ENCODE peak calls at places on chromosomes 12 and 14, in four cellular contexts. Z is A549, T is sigmoid colon, G is K562. E is an unnamed sample.

GRCh38 chr14:56278383-56278782 is 160.2 kb downstream of the PELI2 start:
- DNase-seq in G (no peak), Z (no peak), T (no peak), E (no peak)

GRCh38 chr12:46402861-46403731 is 30.5 kb upstream of the SLC38A2 start:
- DNase-seq in G (no peak), T (no peak), Z (no peak), E (no peak)

GRCh38 chr14:105974902-105975301 is 448.5 kb downstream of the TMEM121 start:
- DNase-seq in G (peak), T (no peak), Z (no peak), E (no peak)

GRCh38 chr14:68785817-68786490 is 6.9 kb downstream of the ZFP36L1 start:
- DNase-seq in T (peak), Z (peak), G (peak), E (peak)

GRCh38 chr14:69318241-69318640 is 58.3 kb downstream of the GALNT16 start:
- DNase-seq in G (no peak), Z (no peak), T (no peak), E (no peak)

GRCh38 chr12:124720019-124720686 is 143.5 kb downstream of the SCARB1 start:
- DNase-seq in G (no peak), Z (peak), T (no peak), E (no peak)

GRCh38 chr12:57280234-57281062 is 29.5 kb upstream of the STAC3 start:
- DNase-seq in Z (peak), T (peak), G (peak), E (no peak)

GRCh38 chr14:49408187-49408963 is 177.8 kb downstream of the RPS29 start:
- DNase-seq in Z (no peak), T (no peak), G (no peak), E (no peak)

GRCh38 chr14:105047283-105048016 is 17.8 kb downstream of the GPR132 start:
- DNase-seq in G (no peak), T (peak), Z (no peak), E (no peak)

GRCh38 chr12:103647267-103647666 is 60.2 kb downstream of the STAB2 start:
- DNase-seq in T (no peak), Z (no peak), G (no peak), E (no peak)

GRCh38 chr12:56631790-56632700 is 1.9 kb upstream of the BAZ2A start:
- DNase-seq in G (peak), Z (peak), T (peak), E (peak)

GRCh38 chr14:65880507-65880906 is 468.0 kb downstream of the FUT8 start:
- DNase-seq in Z (no peak), G (no peak), T (no peak), E (no peak)

GRCh38 chr14:76352639-76353281 is 23.2 kb upstream of the ESRRB start:
- DNase-seq in Z (peak), T (no peak), G (no peak), E (no peak)

GRCh38 chr14:76904740-76905569 is 78.7 kb downstream of the LRRC74A start:
- DNase-seq in T (peak), G (no peak), Z (peak), E (no peak)

GRCh38 chr12:127013222-127013621 is 1253.7 kb upstream of the TMEM132C start:
- DNase-seq in T (no peak), G (no peak), Z (no peak), E (no peak)

GRCh38 chr14:70045715-70046535 is 142.8 kb downstream of the SLC8A3 start:
- DNase-seq in Z (peak), T (peak), G (peak), E (no peak)

GRCh38 chr12:32603858-32604257 is 75.2 kb upstream of the DNM1L start:
- DNase-seq in T (no peak), Z (no peak), G (no peak), E (no peak)

GRCh38 chr14:75840911-75841310 is 140.9 kb downstream of the TGFB3 start:
- DNase-seq in T (no peak), G (no peak), Z (no peak), E (no peak)

GRCh38 chr12:4274960-4275868 is 1.7 kb downstream of the CCND2 start:
- DNase-seq in G (peak), T (no peak), Z (no peak), E (peak)

GRCh38 chr12:107884769-107885694 is 110.5 kb downstream of the ASCL4 start:
- DNase-seq in Z (peak), T (peak), G (peak), E (no peak)

GRCh38 chr14:65228436-65228835 is 126.1 kb upstream of the MAX start:
- DNase-seq in T (no peak), Z (no peak), G (no peak), E (no peak)

GRCh38 chr12:30885321-30885720 is 41.2 kb upstream of the TSPAN11 start:
- DNase-seq in Z (no peak), G (no peak), T (no peak), E (peak)

GRCh38 chr12:89082354-89082753 is 269.9 kb downstream of the DUSP6 start:
- DNase-seq in Z (no peak), T (no peak), G (no peak), E (peak)

GRCh38 chr12:65533177-65533883 is 254.8 kb downstream of the MSRB3 start:
- DNase-seq in Z (no peak), G (no peak), T (no peak), E (no peak)

GRCh38 chr12:61220337-61220736 is 1039.9 kb upstream of the USP15 start:
- DNase-seq in G (no peak), Z (no peak), T (no peak), E (no peak)

GRCh38 chr12:21566907-21567355 is 37.7 kb downstream of the GYS2 start:
- DNase-seq in T (no peak), G (no peak), Z (no peak), E (no peak)

GRCh38 chr12:120118710-120119097 is 2.2 kb upstream of the RAB35 start:
- DNase-seq in Z (no peak), G (no peak), T (no peak), E (no peak)
- TF ChIP-seq CTCF in Z (no peak), G (no peak), T (no peak), E (no peak)

DNA sequence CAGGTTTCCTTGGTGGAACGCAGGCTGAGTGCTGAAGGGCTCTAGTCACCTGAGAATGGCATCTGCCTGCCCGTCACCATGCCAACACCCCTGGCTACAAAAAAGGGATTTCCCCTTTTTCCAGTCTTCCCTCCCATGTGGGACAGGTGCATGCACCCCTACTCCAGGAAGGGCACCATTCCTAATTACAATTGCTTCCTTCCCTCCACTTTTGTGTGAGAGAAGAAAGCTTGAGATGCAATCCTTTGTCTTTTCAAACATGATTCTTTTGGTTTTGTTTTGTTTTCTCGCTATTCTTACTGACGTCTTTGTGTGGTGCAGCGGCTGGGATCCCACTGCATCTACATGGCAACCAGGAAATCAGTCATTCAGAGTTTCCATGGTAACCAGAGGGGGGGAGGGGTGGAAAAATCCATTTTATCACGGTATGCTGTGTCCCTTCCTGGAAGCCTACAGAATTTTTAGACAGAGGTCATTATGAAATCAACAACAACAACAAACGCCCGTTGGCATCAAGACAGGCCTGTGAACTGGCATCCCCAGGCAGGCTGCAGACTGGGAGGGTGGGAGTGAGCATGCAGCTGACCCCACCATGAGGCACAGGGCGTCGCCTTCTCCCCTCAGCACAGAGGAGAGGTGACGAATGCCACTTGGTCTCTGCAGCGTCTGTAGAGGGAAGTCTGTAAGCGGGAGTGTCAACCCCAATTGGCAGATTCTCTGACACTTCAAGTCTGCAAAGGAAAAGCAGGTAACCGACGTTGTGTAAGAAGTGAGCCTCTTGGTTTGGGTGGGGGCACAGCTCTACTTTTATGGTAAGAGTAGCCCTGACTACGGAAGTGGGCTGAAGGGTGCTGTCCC is 13.6 kb upstream of the GNG2 start:
- DNase-seq in Z (no peak), T (peak), G (peak), E (no peak)
- TF ChIP-seq EP300 in Z (no peak), T (no peak), G (no peak), E (no peak)

DNA sequence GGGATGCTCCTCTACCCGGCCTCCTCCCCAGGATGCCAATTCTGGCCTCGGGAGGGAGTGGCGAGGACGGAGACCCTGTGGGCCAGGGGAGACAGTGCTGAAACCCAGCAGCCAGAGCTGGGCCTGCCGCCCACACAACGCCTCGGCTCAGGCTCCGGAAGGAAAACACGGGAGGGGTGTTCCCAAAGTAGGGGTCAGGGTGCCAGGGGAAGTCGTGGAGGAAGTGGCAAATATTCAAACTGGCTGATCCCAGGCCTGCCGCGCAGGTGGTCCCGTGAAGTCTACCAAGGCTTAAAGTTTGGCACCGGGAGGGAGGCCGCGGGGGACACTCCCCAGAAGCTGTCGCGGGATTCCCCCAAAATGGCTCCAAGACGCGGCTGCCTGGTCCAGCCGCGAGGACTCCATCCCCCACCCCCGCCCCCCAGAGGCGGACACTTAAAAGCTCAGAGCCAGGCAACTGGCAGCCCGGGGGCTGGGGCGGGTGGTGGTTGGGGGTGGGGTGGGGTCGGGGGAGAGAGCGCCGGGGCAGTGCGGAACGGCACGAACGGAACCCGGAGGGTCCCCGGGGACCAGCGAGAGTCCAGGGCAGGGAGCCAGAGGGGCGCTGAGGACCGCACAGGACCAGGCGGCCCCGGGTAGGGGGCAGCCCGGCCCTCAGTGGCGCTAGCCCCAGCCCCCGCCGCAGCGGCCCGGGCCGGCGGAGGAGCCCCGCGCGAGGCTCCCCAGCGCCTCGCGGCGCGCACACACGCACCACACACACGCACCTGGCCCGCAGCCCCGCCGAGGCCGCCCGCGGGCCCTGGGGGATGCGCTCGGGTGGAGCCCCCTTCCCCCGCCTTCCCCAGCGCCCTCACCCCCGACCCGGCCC is 20.0 kb downstream of the BEGAIN start:
- DNase-seq in G (no peak), T (no peak), Z (no peak), E (no peak)
- H3K4me3 ChIP-seq in G (no peak), T (peak), Z (peak), E (peak)

DNA sequence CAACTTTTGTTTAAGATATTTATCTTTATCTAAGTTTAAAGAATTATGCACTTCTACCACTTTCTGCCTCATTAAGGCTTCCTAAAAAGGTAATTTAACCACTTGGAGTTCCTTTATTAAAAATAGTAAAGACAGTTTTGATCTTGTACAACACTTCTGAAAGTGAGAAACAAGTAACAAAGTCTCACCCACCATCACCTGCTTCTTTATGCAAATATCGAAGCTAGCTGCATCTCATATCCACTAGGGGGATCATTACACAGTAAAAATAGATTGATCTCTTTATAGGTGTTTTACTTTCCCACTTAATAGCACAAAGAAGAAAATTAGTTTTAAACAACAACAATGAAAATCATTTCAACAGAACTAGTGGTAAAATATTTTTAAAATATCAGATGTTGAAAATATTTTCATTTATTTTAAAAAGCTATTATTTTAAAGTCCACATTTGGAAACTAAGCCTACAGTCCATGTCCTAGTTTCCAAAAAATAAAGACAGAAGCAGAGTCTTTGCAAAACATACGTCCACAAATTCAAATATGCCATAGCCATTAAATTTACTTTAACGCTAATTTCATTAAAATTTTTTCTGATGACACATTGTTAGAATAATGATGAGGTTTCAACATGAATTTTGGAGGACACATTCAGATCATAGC is 160.0 kb upstream of the SOX5 start:
- DNase-seq in T (no peak), G (peak), Z (no peak), E (no peak)
- TF ChIP-seq CTCF in T (no peak), G (peak), Z (no peak), E (peak)

GRCh38 chr14:31879661-31880348 is 197.3 kb upstream of the ARHGAP5 start:
- DNase-seq in Z (no peak), G (no peak), T (no peak), E (no peak)
- TF ChIP-seq EP300 in Z (no peak), G (no peak), T (no peak), E (no peak)

GRCh38 chr12:1562813-1563412 is 31.5 kb downstream of the FBXL14 start:
- DNase-seq in T (no peak), G (no peak), Z (no peak), E (no peak)
- H3K4me3 ChIP-seq in T (no peak), G (no peak), Z (no peak), E (no peak)

DNA sequence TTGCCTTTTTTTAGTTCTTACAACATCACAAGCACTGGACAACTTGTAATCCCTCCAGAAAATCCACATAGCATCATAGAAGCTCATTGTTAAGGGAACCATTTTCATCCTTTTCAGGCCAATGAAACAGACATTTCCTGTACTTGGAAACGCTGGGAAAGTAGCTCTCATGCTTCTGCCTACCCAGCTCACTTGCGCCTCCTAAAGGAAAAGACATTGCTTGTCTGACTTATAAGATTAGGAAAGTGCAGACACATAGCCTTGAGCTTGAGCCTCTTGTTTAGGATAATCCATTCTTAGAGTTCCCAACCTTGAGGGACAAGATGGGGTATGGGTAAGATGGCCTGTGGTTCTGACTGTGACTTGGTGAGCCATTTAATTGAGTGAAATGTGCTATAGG is 589.5 kb downstream of the NOVA1 start:
- DNase-seq in T (no peak), G (no peak), Z (no peak), E (no peak)
- TF ChIP-seq CTCF in T (no peak), G (no peak), Z (no peak), E (no peak)

GRCh38 chr12:106274012-106274411 is 26.2 kb upstream of the CKAP4 start:
- DNase-seq in Z (no peak), G (no peak), T (no peak), E (peak)

GRCh38 chr12:106274575-106275081 is 26.8 kb upstream of the CKAP4 start:
- DNase-seq in T (no peak), Z (no peak), G (no peak), E (no peak)

GRCh38 chr12:106275458-106275857 is 27.1 kb upstream of the TCP11L2 start:
- DNase-seq in T (no peak), G (no peak), Z (no peak), E (peak)

GRCh38 chr12:106280101-106280500 is 22.4 kb upstream of the TCP11L2 start:
- DNase-seq in G (no peak), Z (no peak), T (no peak), E (peak)

DNA sequence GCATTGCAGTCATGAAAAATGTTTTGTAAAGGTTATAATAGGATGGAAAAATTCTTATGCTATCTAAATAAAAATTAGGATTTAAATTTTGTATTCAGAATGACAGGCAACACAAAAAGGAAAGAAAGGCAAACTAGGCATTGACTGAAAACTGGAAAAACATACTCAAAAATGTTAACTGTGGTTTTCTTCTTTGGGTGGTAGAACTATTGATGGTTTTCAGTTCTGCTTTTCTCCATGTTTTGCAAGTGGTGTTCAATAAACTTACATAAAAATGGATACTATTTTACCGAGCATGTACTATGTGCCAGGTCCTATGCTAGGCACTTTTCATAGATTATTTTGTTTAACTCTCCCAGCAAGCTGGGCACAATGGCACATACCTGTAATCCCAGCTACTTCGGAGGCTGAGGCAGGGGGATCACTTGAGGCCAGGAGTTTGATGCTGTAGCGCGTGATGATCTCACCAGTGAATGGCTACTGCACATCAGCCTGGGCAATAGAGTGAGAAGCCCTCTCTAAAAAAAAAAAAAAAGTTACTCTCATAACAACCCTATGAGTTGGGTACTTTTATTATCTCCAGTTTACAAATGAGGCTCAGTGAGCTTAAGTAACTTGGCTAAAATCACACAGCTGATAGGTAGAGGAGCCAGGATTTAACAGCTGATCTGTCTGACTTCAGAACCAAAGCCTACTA is 26.4 kb upstream of the TCP11L2 start:
- DNase-seq in G (no peak), T (no peak), Z (no peak), E (peak)
- TF ChIP-seq EP300 in G (no peak), T (no peak), Z (no peak), E (no peak)

GRCh38 chr12:49707812-49708147 is 575 bp upstream of the FMNL3 start:
- DNase-seq in G (no peak), Z (no peak), T (no peak), E (no peak)
- H3K4me3 ChIP-seq in G (no peak), Z (no peak), T (no peak), E (no peak)

GRCh38 chr14:23362200-23362599 is 2.8 kb downstream of the EFS start:
- DNase-seq in G (peak), T (no peak), Z (no peak), E (no peak)
- TF ChIP-seq CTCF in G (peak), T (no peak), Z (no peak), E (no peak)